ENCODE peak calls at places on chromosomes 4 and X, in nine cellular contexts. W is body of pancreas; K is nucleus accumbens; C is AG08395; T is DMS79; B is EL; V is activated CD4-positive, alpha-beta T cell treated with anti-CD3 and anti-CD28 coated beads for 36 hours; F is C1 segment of cervical spinal cord; O is ACHN. J is an unnamed sample.

GRCh38 chr4:184450045-184450444 is 24.3 kb downstream of the IRF2 start:
- DNase-seq in W (no peak), K (no peak), C (peak; percentile 68), T (no peak), B (peak; percentile 64), V (no peak), F (no peak), O (no peak), J (no peak)

GRCh38 chr4:144868309-144868708 is 222.4 kb downstream of the HHIP start:
- DNase-seq in W (no peak), K (no peak), C (no peak), T (no peak), B (no peak), V (no peak), F (no peak), O (no peak), J (no peak)

GRCh38 chrX:125132274-125132673 is 187.4 kb upstream of the TEX13C start:
- DNase-seq in W (no peak), K (no peak), C (no peak), T (no peak), B (no peak), V (no peak), F (no peak), O (peak; percentile 24), J (no peak)

GRCh38 chrX:104854188-104854587 is 288.2 kb downstream of the IL1RAPL2 start:
- DNase-seq in W (no peak), K (no peak), C (no peak), T (no peak), B (no peak), V (no peak), F (no peak), O (no peak), J (no peak)

GRCh38 chrX:142089193-142089592 is 115.9 kb downstream of the MAGEC2 start:
- DNase-seq in W (no peak), K (no peak), C (no peak), T (no peak), B (peak; percentile 20), V (no peak), F (no peak), O (peak; percentile 1), J (no peak)

GRCh38 chr4:154475800-154476199 is 15.8 kb downstream of the DCHS2 start:
- DNase-seq in W (no peak), K (no peak), C (no peak), T (no peak), B (no peak), V (no peak), F (no peak), O (no peak), J (no peak)

GRCh38 chr4:131296192-131296591 is 1852.9 kb upstream of the PCDH10 start:
- DNase-seq in W (no peak), K (no peak), C (no peak), T (no peak), B (no peak), V (no peak), F (no peak), O (no peak), J (no peak)

GRCh38 chr4:4289575-4289929 is 402 bp downstream of the LYAR start:
- DNase-seq in W (no peak), K (no peak), C (no peak), T (no peak), B (no peak), V (peak; percentile 13), F (no peak), O (peak; percentile 33), J (peak; percentile 9)

GRCh38 chr4:166498541-166498940 is 625.5 kb downstream of the TLL1 start:
- DNase-seq in W (no peak), K (no peak), C (no peak), T (no peak), B (no peak), V (no peak), F (no peak), O (no peak), J (no peak)

J was measured in Calu3.